ENCODE peak calls at places on chromosomes 7 and 10, in five cellular contexts. P is mucosa of gallbladder, R is mucosa of descending colon, M is NCI-H2171, O is non-pigmented ciliary epithelial cell. W is an unnamed sample.

GRCh38 chr10:33196710-33197406 is 137.6 kb downstream of the NRP1 start:
- DNase-seq in R (no peak), P (peak), O (no peak), M (no peak), W (no peak)

GRCh38 chr10:72784551-72785421 is 92.8 kb downstream of the MCU start:
- DNase-seq in P (peak), M (no peak), O (peak), R (no peak), W (no peak)

GRCh38 chr10:13734151-13734550 is 147.4 kb downstream of the PRPF18 start:
- DNase-seq in P (no peak), R (no peak), O (no peak), M (no peak), W (no peak)

GRCh38 chr7:27910341-27910740 is 170.4 kb downstream of the TAX1BP1 start:
- DNase-seq in O (no peak), M (no peak), R (no peak), P (no peak), W (no peak)

GRCh38 chr7:107982918-107983389 is 20.0 kb downstream of the LAMB1 start:
- DNase-seq in O (no peak), P (no peak), R (no peak), M (no peak), W (no peak)

GRCh38 chr7:39536926-39537325 is 29.3 kb upstream of the YAE1 start:
- DNase-seq in R (no peak), O (no peak), P (no peak), M (no peak), W (no peak)

GRCh38 chr7:139570119-139570518 is 46.6 kb downstream of the CLEC2L start:
- DNase-seq in O (no peak), P (no peak), M (no peak), R (no peak), W (no peak)

GRCh38 chr10:63910806-63911205 is 389.6 kb downstream of the REEP3 start:
- DNase-seq in M (no peak), O (no peak), P (no peak), R (no peak), W (no peak)

GRCh38 chr10:14146005-14146404 is 184.7 kb downstream of the FRMD4A start:
- DNase-seq in P (no peak), O (peak), R (no peak), M (no peak), W (no peak)

GRCh38 chr7:96995406-96996110 is 9.8 kb upstream of the DLX6 start:
- DNase-seq in O (no peak), R (no peak), P (no peak), M (no peak), W (no peak)

GRCh38 chr7:98528079-98528478 is 89.0 kb upstream of the NPTX2 start:
- DNase-seq in P (no peak), O (no peak), M (no peak), R (no peak), W (no peak)